ENCODE peak calls at places on chromosomes 11 and 22, in eight cellular contexts. K is HL-60, W is suprapubic skin, Q is GM23338, Z is spleen, A is HCT116, S is SK-N-SH, T is transverse colon. H is an unnamed sample.

GRCh38 chr11:19646921-19647320 is 65.7 kb upstream of the NAV2 start:
- DNase-seq in S (peak; percentile 46), W (no peak), K (no peak), T (no peak), Z (no peak), A (no peak), Q (no peak), H (no peak)

GRCh38 chr11:65613091-65613928 is 711 bp downstream of the MAP3K11 start:
- DNase-seq in K (no peak), T (no peak), W (no peak), Z (peak; percentile 88), S (no peak), A (no peak), Q (peak; percentile 45), H (no peak)

GRCh38 chr11:75553182-75553581 is 8.9 kb upstream of the SERPINH1 start:
- DNase-seq in W (no peak), T (no peak), Q (no peak), Z (no peak), S (no peak), A (no peak), K (no peak), H (no peak)

GRCh38 chr22:29259253-29259899 is 8.4 kb downstream of the RHBDD3 start:
- DNase-seq in W (no peak), A (no peak), K (no peak), Q (peak; percentile 68), Z (no peak), T (no peak), S (peak; percentile 42), H (no peak)

GRCh38 chr11:73671701-73672100 is 25.3 kb downstream of the PLEKHB1 start:
- DNase-seq in W (peak; percentile 53), S (no peak), Z (no peak), A (no peak), Q (no peak), K (no peak), T (no peak), H (no peak)

GRCh38 chr11:66617148-66617814 is 851 bp downstream of the RBM14 start:
- DNase-seq in Z (peak; percentile 95), A (no peak), S (no peak), Q (no peak), T (no peak), K (peak; percentile 77), W (peak; percentile 91), H (peak; percentile 95)

GRCh38 chr11:134120143-134120850 is 51.4 kb downstream of the JAM3 start:
- DNase-seq in A (no peak), S (no peak), W (no peak), Z (no peak), T (peak; percentile 39), K (no peak), Q (no peak), H (peak; percentile 88)

GRCh38 chr22:39528080-39528661 is 4.4 kb downstream of the RPS19BP1 start:
- DNase-seq in T (peak; percentile 41), A (no peak), W (no peak), K (peak; percentile 11), Q (no peak), S (peak; percentile 20), Z (peak; percentile 84), H (no peak)

GRCh38 chr11:47864910-47865309 is 16.8 kb upstream of the NUP160 start:
- DNase-seq in S (no peak), K (no peak), Q (no peak), Z (no peak), W (no peak), A (no peak), T (no peak), H (no peak)

GRCh38 chr22:41094036-41094435 is 1.6 kb downstream of the EP300 start:
- DNase-seq in A (no peak), Q (peak; percentile 46), T (peak; percentile 39), W (no peak), S (peak; percentile 10), Z (no peak), K (peak; percentile 49), H (no peak)

GRCh38 chr11:40037005-40037404 is 1422.4 kb downstream of the LRRC4C start:
- DNase-seq in Z (no peak), A (no peak), Q (peak; percentile 19), S (no peak), K (no peak), W (no peak), T (no peak), H (no peak)

GRCh38 chr11:9787260-9787659 is 123.4 kb downstream of the SWAP70 start:
- DNase-seq in T (no peak), Q (no peak), W (no peak), Z (no peak), K (no peak), A (no peak), S (no peak), H (no peak)

GRCh38 chr11:9789919-9790318 is 126.0 kb downstream of the SWAP70 start:
- DNase-seq in W (no peak), Z (no peak), Q (no peak), T (no peak), S (no peak), K (no peak), A (no peak), H (no peak)

GRCh38 chr11:9784602-9785315 is 120.9 kb downstream of the SWAP70 start:
- DNase-seq in S (no peak), K (no peak), Q (no peak), T (no peak), Z (no peak), W (no peak), A (no peak), H (no peak)

GRCh38 chr11:9790703-9791102 is 126.8 kb downstream of the SWAP70 start:
- DNase-seq in T (no peak), A (no peak), Z (no peak), S (peak; percentile 43), K (no peak), W (no peak), Q (no peak), H (no peak)

GRCh38 chr11:9787981-9788521 is 124.2 kb downstream of the SWAP70 start:
- DNase-seq in Q (no peak), W (no peak), A (no peak), T (peak; percentile 10), S (no peak), Z (no peak), K (peak; percentile 79), H (no peak)
- H3K27ac ChIP-seq in Q (no peak overlapping the region), W (no peak overlapping the region), A (no peak overlapping the region), T (peak overlapping the region; percentile 2), S (peak overlapping the region; percentile 79), Z (peak overlapping the region; percentile 40), K (no peak overlapping the region), H (peak overlapping the region; percentile 30)

DNA sequence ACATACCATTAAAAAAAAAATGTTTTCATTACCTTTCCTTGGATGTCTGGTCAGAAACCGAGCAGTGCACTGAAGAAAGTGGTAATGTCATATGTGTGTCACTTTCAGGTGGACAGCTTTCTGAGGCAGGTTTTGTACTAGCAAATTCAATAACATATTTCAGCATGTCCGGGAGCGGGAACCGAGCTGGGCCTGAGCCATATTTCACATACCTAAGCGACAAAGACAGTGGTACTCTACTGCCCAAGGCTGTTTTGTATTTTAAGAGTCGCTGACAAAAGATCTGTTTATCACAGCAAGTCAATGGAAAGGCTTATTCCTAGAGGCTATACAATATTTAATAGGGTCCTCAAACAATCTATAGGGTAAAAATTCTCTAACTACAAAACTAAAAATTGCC is 38.0 kb downstream of the CLDN25 start:
- DNase-seq in Q (no peak), S (no peak), A (no peak), Z (no peak), T (no peak), K (no peak), W (no peak), H (no peak)
- TF ChIP-seq POLR2AphosphoS5 in Q (no peak), S (no peak), A (no peak), Z (no peak), T (no peak), K (no peak), W (no peak), H (no peak)

DNA sequence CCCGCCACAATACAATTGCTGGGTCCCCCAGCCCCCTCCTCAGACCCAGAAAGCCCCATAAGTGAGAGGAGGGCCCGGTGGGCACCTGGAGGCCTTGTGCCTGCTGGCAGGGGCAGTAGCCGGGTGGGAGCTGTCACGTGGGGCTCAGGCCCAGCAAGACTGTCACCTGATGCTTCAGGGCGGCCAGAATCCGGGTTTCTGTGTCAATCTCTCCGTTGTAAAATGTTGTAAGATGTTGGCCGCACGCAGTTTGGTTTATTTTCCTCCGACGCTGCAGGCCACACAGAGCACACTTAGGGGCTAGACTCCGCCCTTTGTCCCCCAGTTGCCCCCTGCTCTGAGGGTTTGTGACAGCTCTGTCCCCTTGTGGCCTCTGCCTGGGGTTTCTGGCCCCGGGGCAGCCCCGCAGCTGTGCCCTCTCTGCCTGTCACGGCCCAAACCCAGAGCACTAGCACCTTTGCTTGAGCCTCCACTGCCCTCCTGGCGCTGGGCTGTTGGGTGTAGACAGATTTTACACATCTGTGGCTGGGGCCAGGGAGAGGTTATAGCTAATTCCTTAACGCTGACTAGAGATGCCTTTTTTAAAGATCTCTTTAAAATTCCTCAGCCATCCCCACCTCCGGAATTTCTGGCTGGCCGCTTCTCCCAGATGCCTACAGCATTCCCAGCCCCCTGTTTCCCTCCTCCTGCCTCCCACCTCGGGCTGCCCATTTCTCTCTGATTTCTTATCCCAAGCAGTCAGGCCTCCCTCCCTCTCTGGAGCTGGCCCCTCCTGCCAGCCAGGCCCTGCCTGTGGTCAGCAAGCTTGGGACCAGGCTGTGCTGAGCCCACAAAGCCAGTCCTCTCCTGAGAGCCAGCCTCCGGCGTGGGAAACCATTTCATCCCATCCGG is 3.2 kb upstream of the PRR5 start:
- DNase-seq in K (no peak), Q (peak; percentile 71), T (no peak), A (no peak), Z (peak; percentile 79), S (no peak), W (no peak), H (no peak)
- H3K27ac ChIP-seq in K (no peak overlapping the region), Q (no peak overlapping the region), T (peak overlapping the region; percentile 61), A (no peak overlapping the region), Z (peak overlapping the region; percentile 60), S (no peak overlapping the region), W (peak overlapping the region; percentile 87), H (peak overlapping the region; percentile 8)

GRCh38 chr22:33504941-33505647 is 415.2 kb downstream of the LARGE1 start:
- DNase-seq in K (no peak), S (no peak), W (no peak), Z (no peak), T (no peak), A (no peak), Q (no peak), H (no peak)
- TF ChIP-seq POLR2AphosphoS5 in K (no peak), S (no peak), W (no peak), Z (no peak), T (no peak), A (no peak), Q (no peak), H (no peak)

GRCh38 chr11:116055064-116055463 is 550.8 kb upstream of the CADM1 start:
- DNase-seq in S (no peak), W (no peak), K (no peak), Z (no peak), T (no peak), Q (no peak), A (no peak), H (no peak)
- H3K27ac ChIP-seq in S (no peak overlapping the region), W (no peak overlapping the region), K (no peak overlapping the region), Z (no peak overlapping the region), T (no peak overlapping the region), Q (no peak overlapping the region), A (no peak overlapping the region), H (no peak overlapping the region)

GRCh38 chr11:35281169-35281591 is 138.2 kb downstream of the SLC1A2 start:
- DNase-seq in T (no peak), Z (no peak), K (no peak), W (no peak), Q (no peak), A (no peak), S (no peak), H (no peak)
- TF ChIP-seq POLR2AphosphoS5 in T (peak; percentile 5), Z (no peak), K (no peak), W (no peak), Q (no peak), A (no peak), S (no peak), H (no peak)

H was measured in esophagus muscularis mucosa.